ENCODE peak calls at places on chromosome 16, in six cellular contexts. B is fibroblast of lung, M is tibial artery, G is body of pancreas, R is IMR-90, A is endothelial cell of umbilical vein. H is an unnamed sample.

GRCh38 chr16:85206472-85207356 is 94.4 kb upstream of the CIBAR2 start:
- DNase-seq in M (peak; percentile 92), B (peak; percentile 56), G (peak; percentile 38), R (peak; percentile 48), A (peak; percentile 49), H (peak; percentile 84)

GRCh38 chr16:67001726-67002125 is 13.3 kb downstream of the CES4A start:
- DNase-seq in G (no peak), M (no peak), R (no peak), A (no peak), B (no peak), H (no peak)

GRCh38 chr16:15682105-15682570 is 32.1 kb downstream of the NDE1 start:
- DNase-seq in B (peak; percentile 68), A (peak; percentile 84), G (peak; percentile 27), M (peak; percentile 73), R (peak; percentile 84), H (no peak)

GRCh38 chr16:52316241-52316640 is 230.7 kb downstream of the TOX3 start:
- DNase-seq in M (no peak), A (no peak), B (no peak), G (no peak), R (no peak), H (no peak)

GRCh38 chr16:3819741-3820724 is 60.5 kb downstream of the CREBBP start:
- DNase-seq in R (peak; percentile 97), G (peak; percentile 51), A (peak; percentile 98), B (peak; percentile 93), M (no peak), H (no peak)

GRCh38 chr16:82150569-82150968 is 19.5 kb downstream of the MPHOSPH6 start:
- DNase-seq in B (no peak), R (no peak), M (no peak), G (no peak), A (no peak), H (no peak)

GRCh38 chr16:396605-397004 is 394 bp upstream of the NME4 start:
- DNase-seq in G (no peak), M (peak; percentile 84), R (peak; percentile 41), A (peak; percentile 55), B (peak; percentile 55), H (no peak)

GRCh38 chr16:66278111-66278531 is 88.4 kb upstream of the CDH5 start:
- DNase-seq in G (no peak), R (no peak), A (no peak), M (no peak), B (no peak), H (no peak)

GRCh38 chr16:57739756-57740422 is 4.3 kb downstream of the KATNB1 start:
- DNase-seq in B (no peak), M (no peak), A (no peak), R (no peak), G (no peak), H (no peak)

GRCh38 chr16:48384305-48384981 is 770 bp downstream of the SIAH1 start:
- DNase-seq in M (peak; percentile 78), B (peak; percentile 42), R (peak; percentile 40), G (peak; percentile 57), A (peak; percentile 61), H (peak; percentile 63)

GRCh38 chr16:58490100-58490499 is 9.8 kb upstream of the NDRG4 start:
- DNase-seq in R (no peak), M (no peak), G (no peak), A (no peak), B (no peak), H (no peak)

GRCh38 chr16:79601978-79602609 is 1.6 kb upstream of the MAF start:
- DNase-seq in G (peak; percentile 85), M (peak; percentile 85), B (peak; percentile 65), A (peak; percentile 64), R (peak; percentile 38), H (peak; percentile 53)

GRCh38 chr16:83742520-83742919 is 65.3 kb upstream of the HSBP1 start:
- DNase-seq in B (no peak), A (no peak), R (no peak), G (no peak), M (no peak), H (no peak)

GRCh38 chr16:57800213-57801097 is 1.8 kb downstream of the KIFC3 start:
- DNase-seq in A (peak; percentile 12), R (no peak), M (no peak), B (no peak), G (no peak), H (no peak)

GRCh38 chr16:18803569-18804462 is 2.5 kb upstream of the ARL6IP1 start:
- DNase-seq in R (peak; percentile 42), B (peak; percentile 65), M (no peak), G (no peak), A (peak; percentile 86), H (no peak)

GRCh38 chr16:30927789-30928378 is 4.5 kb downstream of the FBXL19 start:
- DNase-seq in G (peak; percentile 49), R (peak; percentile 25), M (no peak), B (peak; percentile 39), A (peak; percentile 36), H (peak; percentile 91)

GRCh38 chr16:66459878-66460277 is 32.8 kb downstream of the BEAN1 start:
- DNase-seq in G (no peak), R (no peak), M (no peak), A (no peak), B (peak; percentile 26), H (no peak)

GRCh38 chr16:81946206-81946605 is 65.1 kb downstream of the SDR42E1 start:
- DNase-seq in M (no peak), G (no peak), A (no peak), B (peak; percentile 68), R (no peak), H (no peak)

GRCh38 chr16:1078579-1079021 is 6.1 kb downstream of the SSTR5 start:
- DNase-seq in A (peak; percentile 95), G (peak; percentile 87), B (peak; percentile 68), M (peak; percentile 93), R (peak; percentile 54), H (no peak)

GRCh38 chr16:32116080-32116479 is 137.0 kb upstream of the TP53TG3D start:
- DNase-seq in G (no peak), M (peak; percentile 19), R (no peak), B (no peak), A (no peak), H (no peak)

GRCh38 chr16:50596762-50597450 is 48.7 kb downstream of the NKD1 start:
- DNase-seq in A (no peak), B (no peak), M (no peak), G (no peak), R (no peak), H (no peak)

GRCh38 chr16:10558305-10558704 is 22.1 kb downstream of the EMP2 start:
- DNase-seq in A (no peak), M (peak; percentile 82), R (no peak), B (no peak), G (no peak), H (no peak)

GRCh38 chr16:12706628-12707027 is 97.1 kb downstream of the CPPED1 start:
- DNase-seq in A (no peak), M (peak; percentile 50), R (no peak), B (no peak), G (no peak), H (no peak)

GRCh38 chr16:3776316-3776715 is 59.0 kb upstream of the TRAP1 start:
- DNase-seq in B (no peak), R (no peak), G (peak; percentile 48), M (no peak), A (no peak), H (no peak)

GRCh38 chr16:2768403-2769089 is 8.5 kb downstream of the ELOB start:
- DNase-seq in M (no peak), G (no peak), A (no peak), R (no peak), B (no peak), H (no peak)

GRCh38 chr16:49488740-49489525 is 115.3 kb downstream of the C16orf78 start:
- DNase-seq in A (no peak), M (peak; percentile 58), B (no peak), R (no peak), G (no peak), H (no peak)

GRCh38 chr16:14196539-14196938 is 125.4 kb downstream of the MRTFB start:
- DNase-seq in M (no peak), A (peak; percentile 73), R (no peak), B (no peak), G (no peak), H (no peak)

GRCh38 chr16:66152841-66153525 is 213.5 kb upstream of the CDH5 start:
- DNase-seq in G (no peak), R (peak; percentile 89), B (peak; percentile 93), A (no peak), M (no peak), H (no peak)

GRCh38 chr16:644556-644955 is 2.9 kb downstream of the MCRIP2 start:
- DNase-seq in M (no peak), R (no peak), A (no peak), G (no peak), B (no peak), H (no peak)

GRCh38 chr16:11253995-11254912 is 1.8 kb downstream of the SOCS1 start:
- DNase-seq in B (no peak), R (peak; percentile 16), G (no peak), A (no peak), M (no peak), H (no peak)

GRCh38 chr16:62036101-62036806 is at the start of gene CDH8:
- DNase-seq in A (no peak), G (no peak), R (no peak), B (peak; percentile 32), M (no peak), H (peak; percentile 63)
- H3K4me3 ChIP-seq in A (no peak within 1 kb of the TSS), G (no peak within 1 kb of the TSS), R (no peak within 1 kb of the TSS), B (no peak within 1 kb of the TSS), M (peak within 1 kb of the TSS; percentile 30), H (peak within 1 kb of the TSS; percentile 90)

GRCh38 chr16:4892356-4893102 is 44.4 kb downstream of the PPL start:
- DNase-seq in G (no peak), B (peak; percentile 39), R (peak; percentile 48), M (no peak), A (no peak), H (no peak)
- H3K27ac ChIP-seq in G (no peak overlapping the region), B (no peak overlapping the region), R (no peak overlapping the region), M (no peak overlapping the region), A (no peak overlapping the region), H (no peak overlapping the region)

DNA sequence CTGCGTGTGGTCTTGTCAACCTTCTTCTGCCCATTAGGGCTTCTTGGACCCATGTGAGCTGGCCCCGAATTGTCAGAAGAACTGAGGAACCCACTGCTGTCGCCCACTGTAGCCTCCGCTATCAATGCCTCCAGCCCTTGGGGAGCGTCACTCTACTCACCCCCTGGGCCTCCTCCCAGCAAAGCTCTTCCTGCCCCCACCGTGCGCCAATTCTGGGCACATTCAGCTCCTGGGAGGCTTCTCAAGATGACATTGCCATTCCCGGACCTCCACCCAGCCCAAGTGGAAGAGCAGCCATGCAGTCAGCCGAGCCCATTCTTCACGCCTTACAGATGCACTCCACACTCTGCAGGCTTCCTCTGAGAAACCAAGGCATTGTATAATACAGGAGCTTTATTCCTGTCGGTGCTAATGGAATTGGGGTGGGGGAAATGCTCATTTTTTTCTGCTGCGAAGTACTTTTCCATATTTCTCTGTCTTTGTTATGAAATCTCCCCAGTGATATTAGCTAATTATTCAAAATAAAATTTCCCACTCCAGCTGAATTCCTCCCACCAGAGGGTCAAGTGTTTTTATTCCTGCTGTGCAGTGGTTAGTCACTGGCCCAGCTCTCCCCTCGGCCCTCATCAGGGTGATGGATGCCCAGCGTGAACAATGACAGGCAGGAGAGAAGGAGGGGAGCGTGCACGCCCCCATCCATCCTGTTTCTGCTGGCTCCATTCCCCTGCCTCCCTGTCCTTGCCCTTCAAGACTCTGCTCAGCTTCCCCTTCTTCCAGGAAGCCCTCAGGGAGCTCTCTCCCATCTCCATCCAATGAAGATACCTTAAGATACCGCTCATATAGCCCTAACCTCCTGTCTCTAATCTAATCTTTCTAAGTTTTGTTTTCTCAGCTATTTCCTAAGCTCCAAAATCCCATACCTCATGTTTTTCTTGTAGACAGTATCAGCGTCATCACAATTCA is 87.7 kb downstream of the C16orf95 start:
- DNase-seq in A (peak; percentile 27), B (peak; percentile 35), G (no peak), R (no peak), M (no peak), H (no peak)
- TF ChIP-seq CTCF in A (no peak), B (no peak), G (no peak), R (no peak), M (no peak), H (no peak)

GRCh38 chr16:78443780-78444422 is 344.4 kb downstream of the WWOX start:
- DNase-seq in B (peak; percentile 4), G (no peak), M (no peak), A (no peak), R (no peak), H (no peak)
- H3K4me3 ChIP-seq in B (no peak overlapping the region), G (no peak overlapping the region), M (peak overlapping the region; percentile 15), A (no peak overlapping the region), R (no peak overlapping the region), H (no peak overlapping the region)